ENCODE peak calls at places on chromosomes 13 and 19, in eight cellular contexts. One of them, this sample, is unnamed.

GRCh38 chr13:87661471-87661870 is 9.7 kb upstream of the SLITRK5 start:
- DNase-seq in astrocyte of the spinal cord: peak
- DNase-seq in T follicular helper cell: no peak
- DNase-seq in BJ: no peak
- DNase-seq in heart right ventricle: no peak
- DNase-seq in NCI-H187: no peak
- DNase-seq in GM20000: no peak
- DNase-seq in NCI-H1092 treated with DMSO at 0.1 percent for 48 hours: peak
- DNase-seq in this sample: peak

GRCh38 chr19:42351079-42351735 is 25.8 kb downstream of the MEGF8 start:
- DNase-seq in astrocyte of the spinal cord: no peak
- DNase-seq in T follicular helper cell: no peak
- DNase-seq in BJ: no peak
- DNase-seq in heart right ventricle: no peak
- DNase-seq in NCI-H187: no peak
- DNase-seq in GM20000: no peak
- DNase-seq in NCI-H1092 treated with DMSO at 0.1 percent for 48 hours: no peak
- DNase-seq in this sample: no peak

GRCh38 chr19:12985049-12985776 is 10.1 kb upstream of the NFIX start:
- DNase-seq in astrocyte of the spinal cord: peak
- DNase-seq in T follicular helper cell: no peak
- DNase-seq in BJ: no peak
- DNase-seq in heart right ventricle: peak
- DNase-seq in NCI-H187: no peak
- DNase-seq in GM20000: no peak
- DNase-seq in NCI-H1092 treated with DMSO at 0.1 percent for 48 hours: no peak
- DNase-seq in this sample: peak

GRCh38 chr19:8252922-8253589 is 43.9 kb downstream of the CERS4 start:
- DNase-seq in astrocyte of the spinal cord: peak
- DNase-seq in T follicular helper cell: peak
- DNase-seq in BJ: no peak
- DNase-seq in heart right ventricle: peak
- DNase-seq in NCI-H187: peak
- DNase-seq in GM20000: peak
- DNase-seq in NCI-H1092 treated with DMSO at 0.1 percent for 48 hours: peak
- DNase-seq in this sample: peak

GRCh38 chr13:25114220-25114619 is 18.3 kb downstream of the PABPC3 start:
- DNase-seq in astrocyte of the spinal cord: peak
- DNase-seq in T follicular helper cell: peak
- DNase-seq in BJ: peak
- DNase-seq in heart right ventricle: peak
- DNase-seq in NCI-H187: peak
- DNase-seq in GM20000: peak
- DNase-seq in NCI-H1092 treated with DMSO at 0.1 percent for 48 hours: peak
- DNase-seq in this sample: peak

GRCh38 chr13:20461860-20462532 is 63.7 kb downstream of the CRYL1 start:
- DNase-seq in astrocyte of the spinal cord: no peak
- DNase-seq in T follicular helper cell: no peak
- DNase-seq in BJ: no peak
- DNase-seq in heart right ventricle: peak
- DNase-seq in NCI-H187: no peak
- DNase-seq in GM20000: no peak
- DNase-seq in NCI-H1092 treated with DMSO at 0.1 percent for 48 hours: no peak
- DNase-seq in this sample: no peak

GRCh38 chr13:114154476-114154875 is 22.1 kb upstream of the RASA3 start:
- DNase-seq in astrocyte of the spinal cord: no peak
- DNase-seq in T follicular helper cell: no peak
- DNase-seq in BJ: no peak
- DNase-seq in heart right ventricle: no peak
- DNase-seq in NCI-H187: no peak
- DNase-seq in GM20000: peak
- DNase-seq in NCI-H1092 treated with DMSO at 0.1 percent for 48 hours: no peak
- DNase-seq in this sample: no peak

GRCh38 chr19:29881386-29881785 is 60.7 kb upstream of the URI1 start:
- DNase-seq in astrocyte of the spinal cord: no peak
- DNase-seq in T follicular helper cell: no peak
- DNase-seq in BJ: no peak
- DNase-seq in heart right ventricle: no peak
- DNase-seq in NCI-H187: no peak
- DNase-seq in GM20000: no peak
- DNase-seq in NCI-H1092 treated with DMSO at 0.1 percent for 48 hours: no peak
- DNase-seq in this sample: peak

GRCh38 chr13:54018485-54018884 is 989.9 kb downstream of the OLFM4 start:
- DNase-seq in astrocyte of the spinal cord: no peak
- DNase-seq in T follicular helper cell: no peak
- DNase-seq in BJ: no peak
- DNase-seq in heart right ventricle: no peak
- DNase-seq in NCI-H187: no peak
- DNase-seq in GM20000: no peak
- DNase-seq in NCI-H1092 treated with DMSO at 0.1 percent for 48 hours: no peak
- DNase-seq in this sample: no peak

This sample was measured in HT1080.